ENCODE peak calls at places on chromosome 11, in nine cellular contexts. One of them, this sample, is unnamed.

GRCh38 chr11:94504689-94505293 is 7.5 kb upstream of the C11orf97 start:
- DNase-seq in AG10803: peak; percentile 59
- DNase-seq in colonic mucosa: no peak
- DNase-seq in stimulated activated CD8-positive, alpha-beta memory T cell treated with anti-CD3 and anti-CD28 coated beads, Interleukin-4, amount 100 ng/mL, for 24 hours: no peak
- DNase-seq in gastrocnemius medialis: no peak
- DNase-seq in activated CD4-positive, alpha-beta T cell treated with anti-CD3 and anti-CD28 coated beads for 4 hours: no peak
- DNase-seq in activated T-cell treated with anti-CD3 and anti-CD28 coated beads, Interleukin-2, amount 50 U/mL, for 72 hours: no peak
- DNase-seq in bronchial epithelial cell: peak; percentile 69
- DNase-seq in HFF-Myc: no peak
- DNase-seq in this sample: no peak

GRCh38 chr11:16883179-16883578 is 131.0 kb downstream of the PLEKHA7 start:
- DNase-seq in AG10803: no peak
- DNase-seq in colonic mucosa: peak; percentile 22
- DNase-seq in stimulated activated CD8-positive, alpha-beta memory T cell treated with anti-CD3 and anti-CD28 coated beads, Interleukin-4, amount 100 ng/mL, for 24 hours: no peak
- DNase-seq in gastrocnemius medialis: peak; percentile 16
- DNase-seq in activated CD4-positive, alpha-beta T cell treated with anti-CD3 and anti-CD28 coated beads for 4 hours: no peak
- DNase-seq in activated T-cell treated with anti-CD3 and anti-CD28 coated beads, Interleukin-2, amount 50 U/mL, for 72 hours: no peak
- DNase-seq in bronchial epithelial cell: peak; percentile 88
- DNase-seq in HFF-Myc: no peak
- DNase-seq in this sample: no peak

GRCh38 chr11:73012121-73012863 is 129.8 kb downstream of the FCHSD2 start:
- DNase-seq in AG10803: peak; percentile 45
- DNase-seq in colonic mucosa: no peak
- DNase-seq in stimulated activated CD8-positive, alpha-beta memory T cell treated with anti-CD3 and anti-CD28 coated beads, Interleukin-4, amount 100 ng/mL, for 24 hours: no peak
- DNase-seq in gastrocnemius medialis: no peak
- DNase-seq in activated CD4-positive, alpha-beta T cell treated with anti-CD3 and anti-CD28 coated beads for 4 hours: no peak
- DNase-seq in activated T-cell treated with anti-CD3 and anti-CD28 coated beads, Interleukin-2, amount 50 U/mL, for 72 hours: no peak
- DNase-seq in bronchial epithelial cell: peak; percentile 39
- DNase-seq in HFF-Myc: no peak
- DNase-seq in this sample: no peak

GRCh38 chr11:60378359-60378758 is at the start of gene MS4A7:
- DNase-seq in AG10803: no peak
- DNase-seq in colonic mucosa: no peak
- DNase-seq in stimulated activated CD8-positive, alpha-beta memory T cell treated with anti-CD3 and anti-CD28 coated beads, Interleukin-4, amount 100 ng/mL, for 24 hours: no peak
- DNase-seq in gastrocnemius medialis: peak; percentile 34
- DNase-seq in activated CD4-positive, alpha-beta T cell treated with anti-CD3 and anti-CD28 coated beads for 4 hours: no peak
- DNase-seq in activated T-cell treated with anti-CD3 and anti-CD28 coated beads, Interleukin-2, amount 50 U/mL, for 72 hours: no peak
- DNase-seq in bronchial epithelial cell: no peak
- DNase-seq in HFF-Myc: no peak
- DNase-seq in this sample: peak; percentile 55

GRCh38 chr11:119993732-119994131 is 144.2 kb downstream of the TRIM29 start:
- DNase-seq in AG10803: no peak
- DNase-seq in colonic mucosa: peak; percentile 22
- DNase-seq in stimulated activated CD8-positive, alpha-beta memory T cell treated with anti-CD3 and anti-CD28 coated beads, Interleukin-4, amount 100 ng/mL, for 24 hours: no peak
- DNase-seq in gastrocnemius medialis: no peak
- DNase-seq in activated CD4-positive, alpha-beta T cell treated with anti-CD3 and anti-CD28 coated beads for 4 hours: no peak
- DNase-seq in activated T-cell treated with anti-CD3 and anti-CD28 coated beads, Interleukin-2, amount 50 U/mL, for 72 hours: no peak
- DNase-seq in bronchial epithelial cell: peak; percentile 64
- DNase-seq in HFF-Myc: no peak
- DNase-seq in this sample: no peak

GRCh38 chr11:32255876-32256275 is 165.0 kb downstream of the RCN1 start:
- DNase-seq in AG10803: no peak
- DNase-seq in colonic mucosa: no peak
- DNase-seq in stimulated activated CD8-positive, alpha-beta memory T cell treated with anti-CD3 and anti-CD28 coated beads, Interleukin-4, amount 100 ng/mL, for 24 hours: no peak
- DNase-seq in gastrocnemius medialis: no peak
- DNase-seq in activated CD4-positive, alpha-beta T cell treated with anti-CD3 and anti-CD28 coated beads for 4 hours: no peak
- DNase-seq in activated T-cell treated with anti-CD3 and anti-CD28 coated beads, Interleukin-2, amount 50 U/mL, for 72 hours: no peak
- DNase-seq in bronchial epithelial cell: no peak
- DNase-seq in HFF-Myc: no peak
- DNase-seq in this sample: no peak

GRCh38 chr11:78338138-78338537 is 79.5 kb downstream of the GAB2 start:
- DNase-seq in AG10803: no peak
- DNase-seq in colonic mucosa: no peak
- DNase-seq in stimulated activated CD8-positive, alpha-beta memory T cell treated with anti-CD3 and anti-CD28 coated beads, Interleukin-4, amount 100 ng/mL, for 24 hours: no peak
- DNase-seq in gastrocnemius medialis: no peak
- DNase-seq in activated CD4-positive, alpha-beta T cell treated with anti-CD3 and anti-CD28 coated beads for 4 hours: no peak
- DNase-seq in activated T-cell treated with anti-CD3 and anti-CD28 coated beads, Interleukin-2, amount 50 U/mL, for 72 hours: no peak
- DNase-seq in bronchial epithelial cell: no peak
- DNase-seq in HFF-Myc: no peak
- DNase-seq in this sample: no peak

GRCh38 chr11:94895971-94896370 is 77.4 kb downstream of the CWC15 start:
- DNase-seq in AG10803: peak; percentile 64
- DNase-seq in colonic mucosa: no peak
- DNase-seq in stimulated activated CD8-positive, alpha-beta memory T cell treated with anti-CD3 and anti-CD28 coated beads, Interleukin-4, amount 100 ng/mL, for 24 hours: no peak
- DNase-seq in gastrocnemius medialis: peak; percentile 27
- DNase-seq in activated CD4-positive, alpha-beta T cell treated with anti-CD3 and anti-CD28 coated beads for 4 hours: no peak
- DNase-seq in activated T-cell treated with anti-CD3 and anti-CD28 coated beads, Interleukin-2, amount 50 U/mL, for 72 hours: no peak
- DNase-seq in bronchial epithelial cell: peak; percentile 80
- DNase-seq in HFF-Myc: no peak
- DNase-seq in this sample: no peak

GRCh38 chr11:125132071-125132470 is 20.6 kb upstream of the TMEM218 start:
- DNase-seq in AG10803: no peak
- DNase-seq in colonic mucosa: no peak
- DNase-seq in stimulated activated CD8-positive, alpha-beta memory T cell treated with anti-CD3 and anti-CD28 coated beads, Interleukin-4, amount 100 ng/mL, for 24 hours: no peak
- DNase-seq in gastrocnemius medialis: no peak
- DNase-seq in activated CD4-positive, alpha-beta T cell treated with anti-CD3 and anti-CD28 coated beads for 4 hours: no peak
- DNase-seq in activated T-cell treated with anti-CD3 and anti-CD28 coated beads, Interleukin-2, amount 50 U/mL, for 72 hours: no peak
- DNase-seq in bronchial epithelial cell: peak; percentile 82
- DNase-seq in HFF-Myc: no peak
- DNase-seq in this sample: no peak

GRCh38 chr11:63917685-63918523 is 940 bp upstream of the RCOR2 start:
- DNase-seq in AG10803: peak; percentile 51
- DNase-seq in colonic mucosa: peak; percentile 90
- DNase-seq in stimulated activated CD8-positive, alpha-beta memory T cell treated with anti-CD3 and anti-CD28 coated beads, Interleukin-4, amount 100 ng/mL, for 24 hours: no peak
- DNase-seq in gastrocnemius medialis: peak; percentile 81
- DNase-seq in activated CD4-positive, alpha-beta T cell treated with anti-CD3 and anti-CD28 coated beads for 4 hours: peak; percentile 26
- DNase-seq in activated T-cell treated with anti-CD3 and anti-CD28 coated beads, Interleukin-2, amount 50 U/mL, for 72 hours: peak; percentile 17
- DNase-seq in bronchial epithelial cell: no peak
- DNase-seq in HFF-Myc: no peak
- DNase-seq in this sample: peak; percentile 60

GRCh38 chr11:60914620-60915249 is 777 bp downstream of the TMEM109 start:
- DNase-seq in AG10803: peak; percentile 11
- DNase-seq in colonic mucosa: peak; percentile 52
- DNase-seq in stimulated activated CD8-positive, alpha-beta memory T cell treated with anti-CD3 and anti-CD28 coated beads, Interleukin-4, amount 100 ng/mL, for 24 hours: no peak
- DNase-seq in gastrocnemius medialis: peak; percentile 48
- DNase-seq in activated CD4-positive, alpha-beta T cell treated with anti-CD3 and anti-CD28 coated beads for 4 hours: peak; percentile 29
- DNase-seq in activated T-cell treated with anti-CD3 and anti-CD28 coated beads, Interleukin-2, amount 50 U/mL, for 72 hours: peak; percentile 52
- DNase-seq in bronchial epithelial cell: peak; percentile 62
- DNase-seq in HFF-Myc: no peak
- DNase-seq in this sample: peak; percentile 60

GRCh38 chr11:100863080-100863581 is 176.0 kb downstream of the ARHGAP42 start:
- DNase-seq in AG10803: peak; percentile 93
- DNase-seq in colonic mucosa: no peak
- DNase-seq in stimulated activated CD8-positive, alpha-beta memory T cell treated with anti-CD3 and anti-CD28 coated beads, Interleukin-4, amount 100 ng/mL, for 24 hours: no peak
- DNase-seq in gastrocnemius medialis: peak; percentile 18
- DNase-seq in activated CD4-positive, alpha-beta T cell treated with anti-CD3 and anti-CD28 coated beads for 4 hours: no peak
- DNase-seq in activated T-cell treated with anti-CD3 and anti-CD28 coated beads, Interleukin-2, amount 50 U/mL, for 72 hours: no peak
- DNase-seq in bronchial epithelial cell: peak; percentile 50
- DNase-seq in HFF-Myc: peak; percentile 86
- DNase-seq in this sample: no peak

GRCh38 chr11:121466063-121466794 is 13.5 kb upstream of the SORL1-AS1 start:
- DNase-seq in AG10803: peak; percentile 93
- DNase-seq in colonic mucosa: peak; percentile 97
- DNase-seq in stimulated activated CD8-positive, alpha-beta memory T cell treated with anti-CD3 and anti-CD28 coated beads, Interleukin-4, amount 100 ng/mL, for 24 hours: peak; percentile 43
- DNase-seq in gastrocnemius medialis: peak; percentile 79
- DNase-seq in activated CD4-positive, alpha-beta T cell treated with anti-CD3 and anti-CD28 coated beads for 4 hours: peak; percentile 49
- DNase-seq in activated T-cell treated with anti-CD3 and anti-CD28 coated beads, Interleukin-2, amount 50 U/mL, for 72 hours: peak; percentile 43
- DNase-seq in bronchial epithelial cell: peak; percentile 63
- DNase-seq in HFF-Myc: peak; percentile 95
- DNase-seq in this sample: no peak

GRCh38 chr11:132910016-132910760 is 622.1 kb downstream of the OPCML start:
- DNase-seq in AG10803: no peak
- DNase-seq in colonic mucosa: no peak
- DNase-seq in stimulated activated CD8-positive, alpha-beta memory T cell treated with anti-CD3 and anti-CD28 coated beads, Interleukin-4, amount 100 ng/mL, for 24 hours: no peak
- DNase-seq in gastrocnemius medialis: no peak
- DNase-seq in activated CD4-positive, alpha-beta T cell treated with anti-CD3 and anti-CD28 coated beads for 4 hours: no peak
- DNase-seq in activated T-cell treated with anti-CD3 and anti-CD28 coated beads, Interleukin-2, amount 50 U/mL, for 72 hours: no peak
- DNase-seq in bronchial epithelial cell: no peak
- DNase-seq in HFF-Myc: no peak
- DNase-seq in this sample: no peak

GRCh38 chr11:85724750-85725465 is 38.9 kb upstream of the CCDC89 start:
- DNase-seq in AG10803: no peak
- DNase-seq in colonic mucosa: no peak
- DNase-seq in stimulated activated CD8-positive, alpha-beta memory T cell treated with anti-CD3 and anti-CD28 coated beads, Interleukin-4, amount 100 ng/mL, for 24 hours: no peak
- DNase-seq in gastrocnemius medialis: no peak
- DNase-seq in activated CD4-positive, alpha-beta T cell treated with anti-CD3 and anti-CD28 coated beads for 4 hours: no peak
- DNase-seq in activated T-cell treated with anti-CD3 and anti-CD28 coated beads, Interleukin-2, amount 50 U/mL, for 72 hours: no peak
- DNase-seq in bronchial epithelial cell: no peak
- DNase-seq in HFF-Myc: no peak
- DNase-seq in this sample: no peak

GRCh38 chr11:68925613-68926012 is 21.9 kb downstream of the IGHMBP2 start:
- DNase-seq in AG10803: no peak
- DNase-seq in colonic mucosa: no peak
- DNase-seq in stimulated activated CD8-positive, alpha-beta memory T cell treated with anti-CD3 and anti-CD28 coated beads, Interleukin-4, amount 100 ng/mL, for 24 hours: no peak
- DNase-seq in gastrocnemius medialis: no peak
- DNase-seq in activated CD4-positive, alpha-beta T cell treated with anti-CD3 and anti-CD28 coated beads for 4 hours: no peak
- DNase-seq in activated T-cell treated with anti-CD3 and anti-CD28 coated beads, Interleukin-2, amount 50 U/mL, for 72 hours: no peak
- DNase-seq in bronchial epithelial cell: no peak
- DNase-seq in HFF-Myc: no peak
- DNase-seq in this sample: no peak

GRCh38 chr11:58575377-58576020 is at the start of gene LPXN:
- DNase-seq in AG10803: peak; percentile 83
- DNase-seq in colonic mucosa: no peak
- DNase-seq in stimulated activated CD8-positive, alpha-beta memory T cell treated with anti-CD3 and anti-CD28 coated beads, Interleukin-4, amount 100 ng/mL, for 24 hours: no peak
- DNase-seq in gastrocnemius medialis: no peak
- DNase-seq in activated CD4-positive, alpha-beta T cell treated with anti-CD3 and anti-CD28 coated beads for 4 hours: peak; percentile 41
- DNase-seq in activated T-cell treated with anti-CD3 and anti-CD28 coated beads, Interleukin-2, amount 50 U/mL, for 72 hours: peak; percentile 52
- DNase-seq in bronchial epithelial cell: peak; percentile 76
- DNase-seq in HFF-Myc: no peak
- DNase-seq in this sample: peak; percentile 11

GRCh38 chr11:87463486-87464102 is 425.9 kb downstream of the TMEM135 start:
- DNase-seq in AG10803: peak; percentile 34
- DNase-seq in colonic mucosa: no peak
- DNase-seq in stimulated activated CD8-positive, alpha-beta memory T cell treated with anti-CD3 and anti-CD28 coated beads, Interleukin-4, amount 100 ng/mL, for 24 hours: no peak
- DNase-seq in gastrocnemius medialis: no peak
- DNase-seq in activated CD4-positive, alpha-beta T cell treated with anti-CD3 and anti-CD28 coated beads for 4 hours: no peak
- DNase-seq in activated T-cell treated with anti-CD3 and anti-CD28 coated beads, Interleukin-2, amount 50 U/mL, for 72 hours: no peak
- DNase-seq in bronchial epithelial cell: peak; percentile 68
- DNase-seq in HFF-Myc: no peak
- DNase-seq in this sample: no peak

GRCh38 chr11:69253028-69253427 is 40.9 kb upstream of the MYEOV start:
- DNase-seq in AG10803: peak; percentile 74
- DNase-seq in colonic mucosa: no peak
- DNase-seq in stimulated activated CD8-positive, alpha-beta memory T cell treated with anti-CD3 and anti-CD28 coated beads, Interleukin-4, amount 100 ng/mL, for 24 hours: no peak
- DNase-seq in gastrocnemius medialis: no peak
- DNase-seq in activated CD4-positive, alpha-beta T cell treated with anti-CD3 and anti-CD28 coated beads for 4 hours: no peak
- DNase-seq in activated T-cell treated with anti-CD3 and anti-CD28 coated beads, Interleukin-2, amount 50 U/mL, for 72 hours: no peak
- DNase-seq in bronchial epithelial cell: peak; percentile 85
- DNase-seq in HFF-Myc: peak; percentile 49
- DNase-seq in this sample: no peak

GRCh38 chr11:6202036-6202435 is 3.0 kb downstream of the OR52W1 start:
- DNase-seq in AG10803: peak; percentile 65
- DNase-seq in colonic mucosa: no peak
- DNase-seq in stimulated activated CD8-positive, alpha-beta memory T cell treated with anti-CD3 and anti-CD28 coated beads, Interleukin-4, amount 100 ng/mL, for 24 hours: no peak
- DNase-seq in gastrocnemius medialis: no peak
- DNase-seq in activated CD4-positive, alpha-beta T cell treated with anti-CD3 and anti-CD28 coated beads for 4 hours: no peak
- DNase-seq in activated T-cell treated with anti-CD3 and anti-CD28 coated beads, Interleukin-2, amount 50 U/mL, for 72 hours: no peak
- DNase-seq in bronchial epithelial cell: no peak
- DNase-seq in HFF-Myc: no peak
- DNase-seq in this sample: no peak

GRCh38 chr11:93606721-93607120 is 54.8 kb upstream of the CEP295 start:
- DNase-seq in AG10803: no peak
- DNase-seq in colonic mucosa: no peak
- DNase-seq in stimulated activated CD8-positive, alpha-beta memory T cell treated with anti-CD3 and anti-CD28 coated beads, Interleukin-4, amount 100 ng/mL, for 24 hours: no peak
- DNase-seq in gastrocnemius medialis: no peak
- DNase-seq in activated CD4-positive, alpha-beta T cell treated with anti-CD3 and anti-CD28 coated beads for 4 hours: no peak
- DNase-seq in activated T-cell treated with anti-CD3 and anti-CD28 coated beads, Interleukin-2, amount 50 U/mL, for 72 hours: no peak
- DNase-seq in bronchial epithelial cell: no peak
- DNase-seq in HFF-Myc: no peak
- DNase-seq in this sample: no peak

GRCh38 chr11:14001597-14001996 is 39.1 kb downstream of the SPON1 start:
- DNase-seq in AG10803: no peak
- DNase-seq in colonic mucosa: no peak
- DNase-seq in stimulated activated CD8-positive, alpha-beta memory T cell treated with anti-CD3 and anti-CD28 coated beads, Interleukin-4, amount 100 ng/mL, for 24 hours: no peak
- DNase-seq in gastrocnemius medialis: no peak
- DNase-seq in activated CD4-positive, alpha-beta T cell treated with anti-CD3 and anti-CD28 coated beads for 4 hours: no peak
- DNase-seq in activated T-cell treated with anti-CD3 and anti-CD28 coated beads, Interleukin-2, amount 50 U/mL, for 72 hours: no peak
- DNase-seq in bronchial epithelial cell: no peak
- DNase-seq in HFF-Myc: no peak
- DNase-seq in this sample: no peak

GRCh38 chr11:117970400-117971024 is 15.7 kb upstream of the IL10RA start:
- DNase-seq in AG10803: no peak
- DNase-seq in colonic mucosa: peak; percentile 62
- DNase-seq in stimulated activated CD8-positive, alpha-beta memory T cell treated with anti-CD3 and anti-CD28 coated beads, Interleukin-4, amount 100 ng/mL, for 24 hours: no peak
- DNase-seq in gastrocnemius medialis: no peak
- DNase-seq in activated CD4-positive, alpha-beta T cell treated with anti-CD3 and anti-CD28 coated beads for 4 hours: no peak
- DNase-seq in activated T-cell treated with anti-CD3 and anti-CD28 coated beads, Interleukin-2, amount 50 U/mL, for 72 hours: peak; percentile 42
- DNase-seq in bronchial epithelial cell: peak; percentile 80
- DNase-seq in HFF-Myc: no peak
- DNase-seq in this sample: no peak

GRCh38 chr11:83122050-83122449 is 34.9 kb upstream of the PCF11 start:
- DNase-seq in AG10803: peak; percentile 17
- DNase-seq in colonic mucosa: no peak
- DNase-seq in stimulated activated CD8-positive, alpha-beta memory T cell treated with anti-CD3 and anti-CD28 coated beads, Interleukin-4, amount 100 ng/mL, for 24 hours: no peak
- DNase-seq in gastrocnemius medialis: no peak
- DNase-seq in activated CD4-positive, alpha-beta T cell treated with anti-CD3 and anti-CD28 coated beads for 4 hours: no peak
- DNase-seq in activated T-cell treated with anti-CD3 and anti-CD28 coated beads, Interleukin-2, amount 50 U/mL, for 72 hours: no peak
- DNase-seq in bronchial epithelial cell: no peak
- DNase-seq in HFF-Myc: no peak
- DNase-seq in this sample: no peak

GRCh38 chr11:72750086-72750485 is 2.1 kb downstream of the ARAP1 start:
- DNase-seq in AG10803: no peak
- DNase-seq in colonic mucosa: no peak
- DNase-seq in stimulated activated CD8-positive, alpha-beta memory T cell treated with anti-CD3 and anti-CD28 coated beads, Interleukin-4, amount 100 ng/mL, for 24 hours: no peak
- DNase-seq in gastrocnemius medialis: no peak
- DNase-seq in activated CD4-positive, alpha-beta T cell treated with anti-CD3 and anti-CD28 coated beads for 4 hours: no peak
- DNase-seq in activated T-cell treated with anti-CD3 and anti-CD28 coated beads, Interleukin-2, amount 50 U/mL, for 72 hours: no peak
- DNase-seq in bronchial epithelial cell: no peak
- DNase-seq in HFF-Myc: no peak
- DNase-seq in this sample: no peak

GRCh38 chr11:12086271-12087074 is 23.9 kb upstream of the MICAL2 start:
- DNase-seq in AG10803: peak; percentile 98
- DNase-seq in colonic mucosa: peak; percentile 52
- DNase-seq in stimulated activated CD8-positive, alpha-beta memory T cell treated with anti-CD3 and anti-CD28 coated beads, Interleukin-4, amount 100 ng/mL, for 24 hours: no peak
- DNase-seq in gastrocnemius medialis: peak; percentile 79
- DNase-seq in activated CD4-positive, alpha-beta T cell treated with anti-CD3 and anti-CD28 coated beads for 4 hours: no peak
- DNase-seq in activated T-cell treated with anti-CD3 and anti-CD28 coated beads, Interleukin-2, amount 50 U/mL, for 72 hours: no peak
- DNase-seq in bronchial epithelial cell: peak; percentile 95
- DNase-seq in HFF-Myc: peak; percentile 92
- DNase-seq in this sample: no peak